ENCODE peak calls at places on chromosomes 11 and 22, in eight cellular contexts. One of them, this sample, is unnamed.
A peak's percentile ranks its signal among the peaks of the same experiment; 100 is the strongest.

GRCh38 chr11:29293825-29294224 is 723.0 kb downstream of the KCNA4 start:
- DNase-seq in spleen: no peak
- DNase-seq in K562: no peak
- DNase-seq in prostate gland: no peak
- DNase-seq in sigmoid colon: no peak
- DNase-seq in stomach: no peak
- DNase-seq in transverse colon: no peak
- DNase-seq in HCT116: peak; percentile 18
- DNase-seq in this sample: no peak

GRCh38 chr11:123859731-123860130 is 25.7 kb downstream of the TMEM225 start:
- DNase-seq in spleen: no peak
- DNase-seq in K562: no peak
- DNase-seq in prostate gland: no peak
- DNase-seq in sigmoid colon: no peak
- DNase-seq in stomach: no peak
- DNase-seq in transverse colon: no peak
- DNase-seq in HCT116: no peak
- DNase-seq in this sample: no peak

GRCh38 chr11:86745571-86745970 is 54.8 kb upstream of the PRSS23 start:
- DNase-seq in spleen: no peak
- DNase-seq in K562: no peak
- DNase-seq in prostate gland: no peak
- DNase-seq in sigmoid colon: no peak
- DNase-seq in stomach: no peak
- DNase-seq in transverse colon: no peak
- DNase-seq in HCT116: no peak
- DNase-seq in this sample: no peak

GRCh38 chr11:76524461-76524860 is 79.6 kb downstream of the EMSY start:
- DNase-seq in spleen: no peak
- DNase-seq in K562: no peak
- DNase-seq in prostate gland: no peak
- DNase-seq in sigmoid colon: no peak
- DNase-seq in stomach: no peak
- DNase-seq in transverse colon: no peak
- DNase-seq in HCT116: peak; percentile 24
- DNase-seq in this sample: no peak

GRCh38 chr11:120710354-120711187 is 199.0 kb downstream of the GRIK4 start:
- DNase-seq in spleen: peak; percentile 71
- DNase-seq in K562: no peak
- DNase-seq in prostate gland: no peak
- DNase-seq in sigmoid colon: peak; percentile 87
- DNase-seq in stomach: no peak
- DNase-seq in transverse colon: peak; percentile 58
- DNase-seq in HCT116: peak; percentile 41
- DNase-seq in this sample: no peak

GRCh38 chr22:24147666-24148065 is 33.6 kb upstream of the SUSD2 start:
- DNase-seq in spleen: no peak
- DNase-seq in K562: no peak
- DNase-seq in prostate gland: no peak
- DNase-seq in sigmoid colon: no peak
- DNase-seq in stomach: no peak
- DNase-seq in transverse colon: no peak
- DNase-seq in HCT116: no peak
- DNase-seq in this sample: no peak

GRCh38 chr11:101049813-101050212 is 79.8 kb downstream of the PGR start:
- DNase-seq in spleen: no peak
- DNase-seq in K562: no peak
- DNase-seq in prostate gland: no peak
- DNase-seq in sigmoid colon: no peak
- DNase-seq in stomach: no peak
- DNase-seq in transverse colon: no peak
- DNase-seq in HCT116: no peak
- DNase-seq in this sample: no peak

GRCh38 chr11:21975242-21975641 is 217.6 kb upstream of the ANO5 start:
- DNase-seq in spleen: no peak
- DNase-seq in K562: no peak
- DNase-seq in prostate gland: no peak
- DNase-seq in sigmoid colon: no peak
- DNase-seq in stomach: no peak
- DNase-seq in transverse colon: no peak
- DNase-seq in HCT116: no peak
- DNase-seq in this sample: no peak

GRCh38 chr11:84234462-84235202 is 948.5 kb upstream of the CCDC90B start:
- DNase-seq in spleen: no peak
- DNase-seq in K562: no peak
- DNase-seq in prostate gland: no peak
- DNase-seq in sigmoid colon: no peak
- DNase-seq in stomach: no peak
- DNase-seq in transverse colon: no peak
- DNase-seq in HCT116: no peak
- DNase-seq in this sample: no peak

GRCh38 chr11:19953342-19953741 is 206.9 kb downstream of the DBX1 start:
- DNase-seq in spleen: no peak
- DNase-seq in K562: no peak
- DNase-seq in prostate gland: no peak
- DNase-seq in sigmoid colon: no peak
- DNase-seq in stomach: no peak
- DNase-seq in transverse colon: no peak
- DNase-seq in HCT116: no peak
- DNase-seq in this sample: no peak

GRCh38 chr22:46829140-46829891 is 66.9 kb downstream of the TBC1D22A start:
- DNase-seq in spleen: no peak
- DNase-seq in K562: no peak
- DNase-seq in prostate gland: no peak
- DNase-seq in sigmoid colon: no peak
- DNase-seq in stomach: no peak
- DNase-seq in transverse colon: no peak
- DNase-seq in HCT116: no peak
- DNase-seq in this sample: no peak

GRCh38 chr11:67463680-67464410 is 5.2 kb downstream of the TMEM134 start:
- DNase-seq in spleen: peak; percentile 92
- DNase-seq in K562: peak; percentile 75
- DNase-seq in prostate gland: no peak
- DNase-seq in sigmoid colon: peak; percentile 90
- DNase-seq in stomach: peak; percentile 54
- DNase-seq in transverse colon: peak; percentile 69
- DNase-seq in HCT116: peak; percentile 73
- DNase-seq in this sample: no peak

GRCh38 chr11:1278766-1279673 is 30.4 kb downstream of the TOLLIP start:
- DNase-seq in spleen: peak; percentile 64
- DNase-seq in K562: no peak
- DNase-seq in prostate gland: no peak
- DNase-seq in sigmoid colon: no peak
- DNase-seq in stomach: no peak
- DNase-seq in transverse colon: no peak
- DNase-seq in HCT116: no peak
- DNase-seq in this sample: no peak

GRCh38 chr11:34986883-34987525 is 70.6 kb downstream of the PDHX start:
- DNase-seq in spleen: no peak
- DNase-seq in K562: no peak
- DNase-seq in prostate gland: no peak
- DNase-seq in sigmoid colon: no peak
- DNase-seq in stomach: no peak
- DNase-seq in transverse colon: no peak
- DNase-seq in HCT116: no peak
- DNase-seq in this sample: no peak

GRCh38 chr11:21289686-21290085 is 620.3 kb downstream of the NELL1 start:
- DNase-seq in spleen: no peak
- DNase-seq in K562: no peak
- DNase-seq in prostate gland: no peak
- DNase-seq in sigmoid colon: no peak
- DNase-seq in stomach: no peak
- DNase-seq in transverse colon: no peak
- DNase-seq in HCT116: no peak
- DNase-seq in this sample: no peak

GRCh38 chr11:8566613-8567210 is 27.3 kb downstream of the STK33 start:
- DNase-seq in spleen: no peak
- DNase-seq in K562: peak; percentile 8
- DNase-seq in prostate gland: no peak
- DNase-seq in sigmoid colon: no peak
- DNase-seq in stomach: no peak
- DNase-seq in transverse colon: peak; percentile 12
- DNase-seq in HCT116: peak; percentile 23
- DNase-seq in this sample: no peak

GRCh38 chr11:35064114-35064800 is 74.7 kb upstream of the CD44 start:
- DNase-seq in spleen: no peak
- DNase-seq in K562: no peak
- DNase-seq in prostate gland: no peak
- DNase-seq in sigmoid colon: no peak
- DNase-seq in stomach: no peak
- DNase-seq in transverse colon: no peak
- DNase-seq in HCT116: no peak
- DNase-seq in this sample: no peak

GRCh38 chr11:68835328-68835727 is 6.4 kb downstream of the CPT1A start:
- DNase-seq in spleen: no peak
- DNase-seq in K562: no peak
- DNase-seq in prostate gland: no peak
- DNase-seq in sigmoid colon: no peak
- DNase-seq in stomach: no peak
- DNase-seq in transverse colon: no peak
- DNase-seq in HCT116: no peak
- DNase-seq in this sample: no peak

GRCh38 chr11:68828957-68829356 is 12.8 kb downstream of the CPT1A start:
- DNase-seq in spleen: peak; percentile 70
- DNase-seq in K562: no peak
- DNase-seq in prostate gland: no peak
- DNase-seq in sigmoid colon: no peak
- DNase-seq in stomach: no peak
- DNase-seq in transverse colon: no peak
- DNase-seq in HCT116: no peak
- DNase-seq in this sample: no peak

GRCh38 chr11:68835749-68836148 is 6.0 kb downstream of the CPT1A start:
- DNase-seq in spleen: no peak
- DNase-seq in K562: no peak
- DNase-seq in prostate gland: no peak
- DNase-seq in sigmoid colon: no peak
- DNase-seq in stomach: peak; percentile 48
- DNase-seq in transverse colon: no peak
- DNase-seq in HCT116: no peak
- DNase-seq in this sample: no peak

GRCh38 chr11:68831124-68831523 is 10.6 kb downstream of the CPT1A start:
- DNase-seq in spleen: no peak
- DNase-seq in K562: no peak
- DNase-seq in prostate gland: no peak
- DNase-seq in sigmoid colon: no peak
- DNase-seq in stomach: peak; percentile 74
- DNase-seq in transverse colon: peak; percentile 87
- DNase-seq in HCT116: no peak
- DNase-seq in this sample: no peak

GRCh38 chr11:68832476-68833176 is 9.1 kb downstream of the CPT1A start:
- DNase-seq in spleen: no peak
- DNase-seq in K562: no peak
- DNase-seq in prostate gland: peak; percentile 51
- DNase-seq in sigmoid colon: no peak
- DNase-seq in stomach: peak; percentile 56
- DNase-seq in transverse colon: peak; percentile 53
- DNase-seq in HCT116: no peak
- DNase-seq in this sample: no peak
- TF ChIP-seq POLR2AphosphoS5 in spleen: no peak
- TF ChIP-seq POLR2AphosphoS5 in K562: no peak
- TF ChIP-seq POLR2AphosphoS5 in prostate gland: no peak
- TF ChIP-seq POLR2AphosphoS5 in sigmoid colon: no peak
- TF ChIP-seq POLR2AphosphoS5 in stomach: peak; percentile 9
- TF ChIP-seq POLR2AphosphoS5 in transverse colon: no peak
- TF ChIP-seq POLR2AphosphoS5 in HCT116: no peak
- TF ChIP-seq POLR2AphosphoS5 in this sample: no peak

DNA sequence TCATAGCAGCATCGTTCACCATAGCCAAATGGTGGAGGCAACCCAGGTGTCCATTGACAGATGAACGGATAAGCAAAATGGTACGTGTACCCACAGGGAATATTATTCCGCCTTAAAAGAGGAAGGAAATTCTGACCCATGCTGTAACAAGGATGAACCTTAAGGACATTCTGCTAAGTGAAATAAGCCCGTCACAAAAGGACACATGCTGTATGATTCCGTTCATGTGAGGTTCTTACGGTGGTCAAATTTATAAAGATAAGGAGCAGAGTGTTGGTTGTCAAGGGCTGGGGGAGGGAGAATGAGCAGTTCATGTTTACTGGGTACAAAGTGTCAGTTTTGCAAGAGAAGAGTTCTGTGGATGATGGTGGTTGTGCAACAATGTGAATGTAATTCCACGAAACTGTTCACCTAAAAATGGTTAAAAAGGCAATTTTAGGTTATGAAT is 26.3 kb downstream of the APOL1 start:
- DNase-seq in spleen: no peak
- DNase-seq in K562: no peak
- DNase-seq in prostate gland: no peak
- DNase-seq in sigmoid colon: no peak
- DNase-seq in stomach: no peak
- DNase-seq in transverse colon: no peak
- DNase-seq in HCT116: no peak
- DNase-seq in this sample: no peak
- TF ChIP-seq POLR2A in spleen: no peak
- TF ChIP-seq POLR2A in K562: no peak
- TF ChIP-seq POLR2A in prostate gland: no peak
- TF ChIP-seq POLR2A in sigmoid colon: no peak
- TF ChIP-seq POLR2A in stomach: no peak
- TF ChIP-seq POLR2A in transverse colon: no peak
- TF ChIP-seq POLR2A in HCT116: no peak
- TF ChIP-seq POLR2A in this sample: no peak

GRCh38 chr11:27472398-27473016 is at the start of gene LGR4:
- DNase-seq in spleen: peak; percentile 92
- DNase-seq in K562: peak; percentile 94
- DNase-seq in prostate gland: peak; percentile 98
- DNase-seq in sigmoid colon: peak; percentile 97
- DNase-seq in stomach: peak; percentile 95
- DNase-seq in transverse colon: peak; percentile 95
- DNase-seq in HCT116: peak; percentile 83
- DNase-seq in this sample: peak; percentile 73

GRCh38 chr11:27477831-27478230 is 5.2 kb upstream of the LGR4 start:
- DNase-seq in spleen: no peak
- DNase-seq in K562: no peak
- DNase-seq in prostate gland: no peak
- DNase-seq in sigmoid colon: no peak
- DNase-seq in stomach: no peak
- DNase-seq in transverse colon: no peak
- DNase-seq in HCT116: no peak
- DNase-seq in this sample: no peak

GRCh38 chr11:27473017-27473406 is 422 bp upstream of the LGR4 start:
- DNase-seq in spleen: no peak
- DNase-seq in K562: no peak
- DNase-seq in prostate gland: no peak
- DNase-seq in sigmoid colon: no peak
- DNase-seq in stomach: no peak
- DNase-seq in transverse colon: no peak
- DNase-seq in HCT116: no peak
- DNase-seq in this sample: no peak

GRCh38 chr11:27475622-27476021 is 3.0 kb upstream of the LGR4 start:
- DNase-seq in spleen: no peak
- DNase-seq in K562: no peak
- DNase-seq in prostate gland: no peak
- DNase-seq in sigmoid colon: no peak
- DNase-seq in stomach: no peak
- DNase-seq in transverse colon: no peak
- DNase-seq in HCT116: no peak
- DNase-seq in this sample: no peak

GRCh38 chr11:27477243-27477642 is 4.7 kb upstream of the LGR4 start:
- DNase-seq in spleen: no peak
- DNase-seq in K562: no peak
- DNase-seq in prostate gland: no peak
- DNase-seq in sigmoid colon: no peak
- DNase-seq in stomach: no peak
- DNase-seq in transverse colon: no peak
- DNase-seq in HCT116: no peak
- DNase-seq in this sample: no peak
- TF ChIP-seq POLR2AphosphoS5 in spleen: no peak
- TF ChIP-seq POLR2AphosphoS5 in K562: no peak
- TF ChIP-seq POLR2AphosphoS5 in prostate gland: no peak
- TF ChIP-seq POLR2AphosphoS5 in sigmoid colon: no peak
- TF ChIP-seq POLR2AphosphoS5 in stomach: no peak
- TF ChIP-seq POLR2AphosphoS5 in transverse colon: no peak
- TF ChIP-seq POLR2AphosphoS5 in HCT116: no peak
- TF ChIP-seq POLR2AphosphoS5 in this sample: no peak

GRCh38 chr11:65426839-65427690 is 4.5 kb downstream of the NEAT1 start:
- DNase-seq in spleen: peak; percentile 76
- DNase-seq in K562: no peak
- DNase-seq in prostate gland: peak; percentile 76
- DNase-seq in sigmoid colon: peak; percentile 81
- DNase-seq in stomach: peak; percentile 75
- DNase-seq in transverse colon: peak; percentile 82
- DNase-seq in HCT116: peak; percentile 61
- DNase-seq in this sample: no peak
- TF ChIP-seq POLR2A in spleen: peak; percentile 77
- TF ChIP-seq POLR2A in K562: peak; percentile 94
- TF ChIP-seq POLR2A in prostate gland: peak; percentile 48
- TF ChIP-seq POLR2A in sigmoid colon: peak; percentile 18
- TF ChIP-seq POLR2A in stomach: no peak
- TF ChIP-seq POLR2A in transverse colon: peak; percentile 88
- TF ChIP-seq POLR2A in HCT116: peak; percentile 93
- TF ChIP-seq POLR2A in this sample: peak; percentile 96

This sample was measured in GM12891.